ENCODE peak calls at places on chromosomes 4 and X, in five cellular contexts. Q is A549, E is K562, J is SK-N-SH, Y is GM12878. N is an unnamed sample.

GRCh38 chr4:14434916-14435315 is 567.4 kb upstream of the CPEB2 start:
- DNase-seq in Q (no peak), E (no peak), J (no peak), Y (no peak), N (no peak)

GRCh38 chr4:89368855-89369254 is 61.3 kb upstream of the GPRIN3 start:
- DNase-seq in Q (no peak), E (no peak), J (no peak), Y (no peak), N (no peak)

GRCh38 chr4:183716302-183716701 is 57.2 kb downstream of the TRAPPC11 start:
- DNase-seq in Q (no peak), E (no peak), J (no peak), Y (no peak), N (no peak)

GRCh38 chrX:151981129-151981528 is 6.7 kb upstream of the GABRE start:
- DNase-seq in Q (no peak), E (no peak), J (no peak), Y (no peak), N (peak)

GRCh38 chrX:6968231-6968630 is 179.3 kb upstream of the STS start:
- DNase-seq in Q (no peak), E (no peak), J (no peak), Y (no peak), N (no peak)

GRCh38 chr4:126395661-126396060 is 1080.9 kb downstream of the FAT4 start:
- DNase-seq in Q (no peak), E (no peak), J (no peak), Y (no peak), N (peak)

GRCh38 chrX:24961809-24962208 is 54.0 kb downstream of the ARX start:
- DNase-seq in Q (no peak), E (no peak), J (no peak), Y (no peak), N (no peak)

GRCh38 chr4:23373269-23373668 is 516.6 kb downstream of the PPARGC1A start:
- DNase-seq in Q (peak), E (peak), J (no peak), Y (no peak), N (peak)

GRCh38 chr4:164383187-164384181 is 370.4 kb upstream of the SMIM31 start:
- DNase-seq in Q (no peak), E (no peak), J (peak), Y (no peak), N (peak)

GRCh38 chrX:45803383-45803921 is 602.8 kb upstream of the DIPK2B start:
- DNase-seq in Q (no peak), E (no peak), J (no peak), Y (no peak), N (peak)

GRCh38 chr4:119666653-119667091 is 38.1 kb upstream of the PDE5A start:
- DNase-seq in Q (no peak), E (no peak), J (no peak), Y (no peak), N (peak)

GRCh38 chrX:149280011-149280410 is 225.1 kb downstream of the IDS start:
- DNase-seq in Q (no peak), E (no peak), J (no peak), Y (no peak), N (no peak)

GRCh38 chrX:110087485-110088356 is 84.8 kb downstream of the TMEM164 start:
- DNase-seq in Q (peak), E (no peak), J (no peak), Y (no peak), N (peak)

GRCh38 chr4:85372986-85373385 is 102.0 kb upstream of the ARHGAP24 start:
- DNase-seq in Q (no peak), E (no peak), J (no peak), Y (no peak), N (no peak)

GRCh38 chr4:6751611-6752485 is 30.7 kb upstream of the KIAA0232 start:
- DNase-seq in Q (no peak), E (no peak), J (no peak), Y (no peak), N (peak)

GRCh38 chr4:139053909-139054308 is 38.3 kb downstream of the NOCT start:
- DNase-seq in Q (no peak), E (no peak), J (no peak), Y (no peak), N (no peak)

GRCh38 chrX:38220024-38220935 is at the start of gene SRPX:
- DNase-seq in Q (peak), E (peak), J (peak), Y (no peak), N (peak)

GRCh38 chr4:128653514-128654420 is 155.7 kb upstream of the JADE1 start:
- DNase-seq in Q (no peak), E (no peak), J (no peak), Y (no peak), N (peak)

GRCh38 chrX:112800901-112801775 is 39.5 kb downstream of the AMOT start:
- DNase-seq in Q (no peak), E (no peak), J (no peak), Y (no peak), N (no peak)

GRCh38 chrX:31126205-31126604 is 54.4 kb upstream of the FTHL17 start:
- DNase-seq in Q (no peak), E (no peak), J (no peak), Y (no peak), N (peak)

GRCh38 chr4:26055855-26056254 is 141.8 kb downstream of the SMIM20 start:
- DNase-seq in Q (no peak), E (no peak), J (no peak), Y (no peak), N (no peak)

GRCh38 chr4:107278791-107279481 is 242.8 kb upstream of the DKK2 start:
- DNase-seq in Q (no peak), E (no peak), J (no peak), Y (no peak), N (peak)

GRCh38 chr4:107279729-107280128 is 243.6 kb upstream of the DKK2 start:
- DNase-seq in Q (no peak), E (no peak), J (no peak), Y (no peak), N (peak)

GRCh38 chr4:107283587-107284559 is 247.8 kb upstream of the DKK2 start:
- DNase-seq in Q (no peak), E (no peak), J (peak), Y (no peak), N (peak)
- TF ChIP-seq RCOR1 in Q (no peak), E (no peak), J (peak), Y (no peak), N (peak)

DNA sequence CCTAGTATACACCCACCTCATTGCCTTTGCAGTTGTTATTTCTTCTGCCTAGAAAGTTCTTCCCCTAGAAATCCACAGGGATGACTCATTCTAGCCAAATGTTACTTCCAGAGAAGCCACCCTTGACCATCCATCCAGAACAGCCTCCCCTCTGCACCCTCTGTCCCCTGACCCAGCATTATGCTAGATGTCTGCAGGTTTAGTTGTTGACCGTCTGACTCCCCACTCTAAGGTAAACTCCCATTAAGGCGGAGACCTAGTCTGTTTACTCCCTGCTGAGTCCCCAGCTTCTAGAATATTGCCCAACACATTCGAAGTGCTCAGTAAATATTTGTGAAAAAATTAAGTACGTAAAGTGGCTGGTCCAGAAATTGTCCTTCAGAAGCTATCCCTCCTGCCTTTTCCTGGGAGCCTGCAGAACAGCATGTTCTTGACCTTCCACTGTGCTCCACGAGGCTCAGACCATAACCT is 11.0 kb downstream of the SRD5A3 start:
- DNase-seq in Q (no peak), E (no peak), J (no peak), Y (no peak), N (peak)
- TF ChIP-seq RCOR1 in Q (no peak), E (no peak), J (no peak), Y (no peak), N (no peak)

GRCh38 chr4:65175585-65175984 is 494.7 kb downstream of the EPHA5 start:
- DNase-seq in Q (no peak), E (no peak), J (no peak), Y (no peak), N (no peak)

GRCh38 chr4:65167719-65168118 is 502.6 kb downstream of the EPHA5 start:
- DNase-seq in Q (no peak), E (no peak), J (no peak), Y (no peak), N (no peak)

GRCh38 chr4:65170768-65171514 is 499.3 kb downstream of the EPHA5 start:
- DNase-seq in Q (no peak), E (no peak), J (no peak), Y (no peak), N (no peak)
- TF ChIP-seq RCOR1 in Q (no peak), E (no peak), J (no peak), Y (no peak), N (no peak)

GRCh38 chrX:19382500-19383145 is 38.9 kb downstream of the PDHA1 start:
- DNase-seq in Q (peak), E (no peak), J (peak), Y (no peak), N (peak)
- TF ChIP-seq RCOR1 in Q (no peak), E (no peak), J (no peak), Y (no peak), N (no peak)

DNA sequence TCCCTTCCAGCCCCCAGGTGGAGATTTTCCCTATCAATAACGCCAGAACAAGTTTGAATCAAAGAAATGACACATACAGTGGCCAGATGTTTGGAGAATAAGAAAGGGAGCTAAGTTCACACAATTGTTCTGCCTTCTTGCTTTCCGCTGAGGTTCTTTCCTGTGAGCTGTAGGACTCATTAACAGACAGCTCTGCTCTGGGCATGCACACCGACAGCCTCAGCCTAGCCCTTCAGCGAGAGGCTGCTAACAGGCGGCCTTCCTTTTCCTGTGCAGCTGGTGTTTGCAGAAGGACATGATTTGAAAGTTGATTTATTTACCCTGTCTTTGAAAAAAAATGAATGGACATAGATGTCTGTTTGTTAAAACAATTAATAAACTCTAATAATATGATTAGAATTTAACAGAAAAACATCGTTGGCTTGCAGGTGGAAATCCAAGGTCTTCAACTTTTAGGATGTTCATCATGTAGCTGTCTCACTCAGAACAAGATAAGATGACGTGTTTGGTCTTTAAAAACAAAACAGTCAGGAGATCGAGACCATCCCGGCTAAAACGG is 183.3 kb downstream of the KDR start:
- DNase-seq in Q (no peak), E (no peak), J (no peak), Y (no peak), N (no peak)
- TF ChIP-seq RCOR1 in Q (no peak), E (no peak), J (no peak), Y (no peak), N (no peak)

GRCh38 chr4:157509286-157509685 is 288.8 kb downstream of the GRIA2 start:
- DNase-seq in Q (no peak), E (no peak), J (no peak), Y (no peak), N (no peak)

DNA sequence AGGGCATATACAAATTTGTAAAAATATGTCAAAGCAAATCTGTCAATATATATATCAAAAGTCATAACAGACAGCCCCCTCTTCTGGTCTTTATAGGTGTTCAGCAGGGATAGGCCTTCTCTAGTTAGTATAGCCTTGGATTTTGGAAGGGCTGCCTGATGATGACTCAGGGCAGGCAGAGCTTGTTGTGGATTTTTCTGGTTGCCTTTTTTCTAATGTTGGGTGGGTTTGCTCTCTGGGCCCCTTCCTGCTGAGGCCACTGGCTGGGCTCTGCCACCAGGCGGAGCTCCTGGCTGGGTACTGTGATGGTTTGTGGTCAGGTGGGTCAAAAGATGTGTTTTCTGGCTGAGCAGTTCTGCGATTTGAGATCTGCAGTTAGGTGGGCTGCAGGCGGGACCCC is 294.2 kb downstream of the GRIA2 start:
- DNase-seq in Q (no peak), E (no peak), J (peak), Y (no peak), N (no peak)
- TF ChIP-seq RCOR1 in Q (no peak), E (no peak), J (no peak), Y (no peak), N (no peak)

GRCh38 chr4:152476796-152477195 is 59.1 kb downstream of the FBXW7 start:
- DNase-seq in Q (no peak), E (no peak), J (no peak), Y (no peak), N (no peak)
- TF ChIP-seq RCOR1 in Q (no peak), E (no peak), J (no peak), Y (no peak), N (no peak)

GRCh38 chr4:69210911-69211310 is 3.6 kb downstream of the UGT2B11 start:
- DNase-seq in Q (no peak), E (no peak), J (no peak), Y (no peak), N (no peak)

GRCh38 chr4:69214716-69215115 is at the start of gene UGT2B11:
- DNase-seq in Q (no peak), E (no peak), J (no peak), Y (no peak), N (no peak)
- TF ChIP-seq RCOR1 in Q (no peak), E (no peak), J (no peak), Y (no peak), N (no peak)

DNA sequence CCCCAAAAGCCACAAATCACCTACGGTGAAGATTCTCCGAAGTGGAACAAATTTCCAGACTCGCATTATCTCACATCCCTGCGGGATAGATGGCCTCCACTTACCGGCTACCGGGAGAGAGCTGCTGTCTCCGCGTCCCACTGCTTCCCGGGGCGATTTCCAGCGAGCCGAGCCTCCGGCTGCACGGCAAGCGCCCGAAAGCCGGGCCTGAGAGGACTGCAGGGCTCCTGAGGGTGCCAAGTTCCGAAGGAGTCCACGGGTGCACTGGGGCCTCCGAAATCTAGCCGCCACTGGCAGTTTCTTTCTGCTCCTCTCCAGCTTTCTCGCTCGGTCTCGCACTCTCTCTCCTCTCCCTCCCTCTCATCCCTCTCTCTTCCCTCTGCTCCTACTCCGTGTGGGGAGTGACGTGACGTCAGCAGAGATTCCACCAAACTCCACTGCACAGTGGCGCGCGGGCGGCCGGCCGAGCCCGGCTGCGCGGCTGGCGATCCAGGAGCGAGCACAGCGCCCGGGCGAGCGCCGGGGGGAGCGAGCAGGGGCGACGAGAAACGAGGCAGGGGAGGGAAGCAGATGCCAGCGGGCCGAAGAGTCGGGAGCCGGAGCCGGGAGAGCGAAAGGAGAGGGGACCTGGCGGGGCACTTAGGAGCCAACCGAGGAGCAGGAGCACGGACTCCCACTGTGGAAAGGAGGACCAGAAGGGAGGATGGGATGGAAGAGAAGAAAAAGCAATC is 14.0 kb upstream of the PITX2 start:
- DNase-seq in Q (peak), E (no peak), J (no peak), Y (no peak), N (peak)
- TF ChIP-seq RCOR1 in Q (no peak), E (no peak), J (no peak), Y (no peak), N (no peak)